ENCODE peak calls at places on chromosome 3, in four cellular contexts. T, J, Z and E are unnamed samples.
A peak's percentile ranks its signal among the peaks of the same experiment; 100 is the strongest.

GRCh38 chr3:100665230-100665629 is 44.1 kb upstream of the TFG start:
- DNase-seq in Z (no peak), J (no peak), T (no peak), E (no peak)

GRCh38 chr3:106348142-106348690 is 479.4 kb upstream of the CBLB start:
- DNase-seq in Z (no peak), J (no peak), T (no peak), E (no peak)

GRCh38 chr3:157394361-157394760 is 42.3 kb upstream of the PTX3 start:
- DNase-seq in J (no peak), Z (no peak), T (no peak), E (no peak)

GRCh38 chr3:102299125-102299877 is 135.5 kb upstream of the ZPLD1 start:
- DNase-seq in T (no peak), Z (no peak), J (no peak), E (no peak)

GRCh38 chr3:125267460-125267859 is 54.9 kb upstream of the SLC12A8 start:
- DNase-seq in J (no peak), Z (no peak), T (no peak), E (no peak)

GRCh38 chr3:48990636-48991421 is 788 bp downstream of the P4HTM start:
- DNase-seq in J (no peak), T (peak; percentile 23), Z (no peak), E (no peak)

GRCh38 chr3:171815977-171816595 is 5.8 kb upstream of the PLD1 start:
- DNase-seq in Z (no peak), T (no peak), J (no peak), E (no peak)

GRCh38 chr3:173732237-173732636 is 334.7 kb downstream of the NLGN1 start:
- DNase-seq in J (no peak), Z (no peak), T (no peak), E (no peak)

GRCh38 chr3:150528359-150528797 is 17.9 kb downstream of the SERP1 start:
- DNase-seq in T (no peak), Z (no peak), J (no peak), E (no peak)

GRCh38 chr3:129058441-129059194 is 2.0 kb upstream of the GP9 start:
- DNase-seq in J (no peak), T (no peak), Z (no peak), E (no peak)

GRCh38 chr3:17157713-17158112 is 273.0 kb downstream of the PLCL2 start:
- DNase-seq in T (no peak), Z (no peak), J (no peak), E (no peak)

GRCh38 chr3:60803812-60804211 is 447.4 kb downstream of the FHIT start:
- DNase-seq in Z (no peak), T (no peak), J (no peak), E (no peak)

GRCh38 chr3:130779031-130779430 is 32.4 kb upstream of the PIK3R4 start:
- DNase-seq in J (no peak), Z (no peak), T (no peak), E (no peak)

GRCh38 chr3:167749209-167749608 is 13.7 kb downstream of the SERPINI1 start:
- DNase-seq in Z (no peak), J (no peak), T (no peak), E (no peak)

GRCh38 chr3:10155123-10155472 is 9.6 kb upstream of the IRAK2 start:
- DNase-seq in Z (no peak), J (no peak), T (no peak), E (no peak)

GRCh38 chr3:123292321-123293310 is 90.9 kb downstream of the SEC22A start:
- DNase-seq in T (peak; percentile 20), J (no peak), Z (no peak), E (no peak)

GRCh38 chr3:188683032-188683491 is 488.7 kb upstream of the TPRG1 start:
- DNase-seq in J (no peak), Z (no peak), T (no peak), E (peak; percentile 79)

GRCh38 chr3:189838291-189838690 is 207.1 kb downstream of the TP63 start:
- DNase-seq in J (no peak), Z (no peak), T (no peak), E (no peak)

GRCh38 chr3:42602961-42603360 is 2.5 kb downstream of the NKTR start:
- DNase-seq in J (no peak), T (no peak), Z (no peak), E (no peak)

GRCh38 chr3:183644244-183644643 is 8.8 kb downstream of the KLHL24 start:
- DNase-seq in T (no peak), J (no peak), Z (no peak), E (no peak)

GRCh38 chr3:155605571-155605970 is 139.3 kb downstream of the PLCH1 start:
- DNase-seq in Z (no peak), J (no peak), T (no peak), E (no peak)

GRCh38 chr3:190862209-190863118 is at the start of gene GMNC:
- DNase-seq in Z (peak; percentile 79), T (no peak), J (peak; percentile 70), E (no peak)

GRCh38 chr3:22542311-22542710 is 660.8 kb upstream of the UBE2E2 start:
- DNase-seq in Z (no peak), T (no peak), J (no peak), E (no peak)

GRCh38 chr3:166265153-166265552 is 427.9 kb upstream of the BCHE start:
- DNase-seq in J (no peak), T (no peak), Z (no peak), E (no peak)

GRCh38 chr3:161576733-161577510 is 80.3 kb downstream of the OTOL1 start:
- DNase-seq in J (no peak), T (no peak), Z (no peak), E (no peak)

GRCh38 chr3:109944836-109945235 is 607.5 kb upstream of the DPPA4 start:
- DNase-seq in Z (no peak), T (no peak), J (no peak), E (no peak)

GRCh38 chr3:129416408-129416807 is 12.0 kb downstream of the EFCAB12 start:
- DNase-seq in T (no peak), Z (no peak), J (no peak), E (no peak)

DNA sequence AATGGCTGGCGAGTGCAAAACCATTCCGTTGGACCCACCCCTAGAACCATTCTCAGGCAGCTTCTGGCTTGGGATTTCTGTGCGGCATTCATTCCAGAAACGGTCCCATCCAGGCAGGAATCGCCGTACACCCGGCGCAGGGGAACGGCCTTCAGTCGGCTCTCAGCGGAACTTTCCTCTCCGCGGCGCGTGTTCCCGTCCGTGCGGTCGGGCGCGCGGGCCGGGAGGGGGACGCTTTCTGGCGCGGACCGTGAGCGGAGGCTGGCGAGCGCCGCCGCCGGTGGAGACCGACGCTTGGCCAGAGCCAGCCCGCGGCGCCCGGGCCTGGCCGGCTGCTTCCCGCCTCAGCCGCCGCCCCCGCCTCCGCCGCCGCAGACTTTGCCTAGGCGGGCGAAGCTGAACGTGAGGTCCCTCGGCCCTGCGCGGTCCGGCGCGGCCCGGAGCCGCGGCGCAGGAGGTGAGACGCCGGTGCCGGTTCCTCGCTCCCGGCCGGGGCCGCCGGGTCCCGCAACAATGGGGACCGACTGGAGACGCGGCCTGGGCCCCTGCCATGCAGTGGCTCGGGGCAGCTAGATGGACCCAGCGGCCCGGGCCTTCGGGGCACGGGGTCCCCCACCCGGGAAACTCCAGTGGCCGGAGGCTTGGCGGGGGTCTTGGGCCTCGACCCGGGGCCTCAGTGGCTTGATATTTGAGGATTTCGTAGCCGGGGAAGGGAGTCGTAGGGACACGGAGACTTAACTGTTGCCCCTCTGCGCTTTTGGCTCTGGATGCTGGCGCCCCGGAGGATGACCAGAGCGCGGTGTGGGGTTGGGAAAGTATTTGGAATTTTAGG is at the start of gene RAD54L2:
- DNase-seq in Z (peak; percentile 85), J (peak; percentile 52), T (peak; percentile 53), E (peak; percentile 62)
- TF ChIP-seq CTCF in Z (no peak), J (no peak), T (peak; percentile 9), E (peak; percentile 16)

GRCh38 chr3:45958333-45958791 is 15.1 kb downstream of the CXCR6 start:
- DNase-seq in Z (no peak), T (no peak), J (peak; percentile 69), E (no peak)
- TF ChIP-seq CTCF in Z (no peak), T (no peak), J (no peak), E (no peak)

DNA sequence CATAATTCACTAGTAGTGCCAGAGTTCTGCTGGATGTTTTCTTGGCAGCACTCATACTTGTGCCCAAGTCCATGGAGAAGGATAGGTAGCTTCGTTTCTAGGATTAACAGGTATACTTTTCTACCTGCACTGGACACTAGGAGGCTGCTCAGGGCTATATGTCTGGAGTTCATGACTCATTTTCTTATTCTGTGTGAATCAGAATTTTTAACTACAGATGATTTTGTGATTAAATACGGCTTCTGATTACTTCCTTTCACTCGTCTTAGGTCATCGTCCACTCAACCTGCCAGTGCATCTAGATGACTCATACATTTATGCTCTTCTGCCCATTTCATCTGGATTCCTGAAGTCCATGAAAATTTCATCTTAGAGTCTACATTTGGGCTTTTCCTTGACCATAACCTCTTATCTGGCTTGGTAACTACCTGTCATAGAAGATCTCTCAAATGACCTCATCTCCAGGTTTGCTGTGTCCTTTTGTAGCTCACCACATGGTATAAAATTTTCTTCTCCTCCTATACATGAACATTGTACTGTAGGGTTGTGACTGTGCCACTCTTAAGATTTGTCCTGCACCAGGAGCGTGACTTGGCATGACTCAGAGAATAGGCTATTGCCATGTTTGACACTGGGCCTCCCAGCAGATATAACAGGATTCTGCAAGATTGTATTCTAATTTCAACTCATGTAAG is 66.7 kb upstream of the GCSAM start:
- DNase-seq in J (no peak), T (no peak), Z (no peak), E (no peak)
- TF ChIP-seq CTCF in J (no peak), T (no peak), Z (no peak), E (no peak)

GRCh38 chr3:195186041-195186709 is 84.8 kb downstream of the XXYLT1 start:
- DNase-seq in T (no peak), Z (no peak), J (no peak), E (no peak)

GRCh38 chr3:195187609-195188529 is 83.1 kb downstream of the XXYLT1 start:
- DNase-seq in Z (no peak), T (no peak), J (no peak), E (no peak)

GRCh38 chr3:195185574-195185973 is 85.4 kb downstream of the XXYLT1 start:
- DNase-seq in J (no peak), Z (no peak), T (no peak), E (no peak)

GRCh38 chr3:195189821-195190220 is 81.1 kb downstream of the XXYLT1 start:
- DNase-seq in Z (no peak), J (no peak), T (no peak), E (no peak)

GRCh38 chr3:195188530-195188917 is 82.4 kb downstream of the XXYLT1 start:
- DNase-seq in J (no peak), Z (no peak), T (no peak), E (no peak)
- TF ChIP-seq CTCF in J (no peak), Z (no peak), T (no peak), E (peak; percentile 36)